ENCODE peak calls at places on chromosome 11, in nine cellular contexts. One of them, this sample, is unnamed.

GRCh38 chr11:99020324-99021225 is at the start of gene CNTN5:
- DNase-seq in CD4-positive, alpha-beta memory T cell: no peak
- DNase-seq in lower lobe of right lung: peak; percentile 53
- DNase-seq in pancreas: peak; percentile 34
- DNase-seq in sigmoid colon: no peak
- DNase-seq in GM23338: peak; percentile 73
- DNase-seq in mesenchymal stem cell: peak; percentile 45
- DNase-seq in small intestine: no peak
- DNase-seq in suprapubic skin: peak; percentile 79
- DNase-seq in this sample: peak; percentile 68

GRCh38 chr11:19447150-19447566 is 206.4 kb upstream of the E2F8 start:
- DNase-seq in CD4-positive, alpha-beta memory T cell: no peak
- DNase-seq in lower lobe of right lung: no peak
- DNase-seq in pancreas: no peak
- DNase-seq in sigmoid colon: no peak
- DNase-seq in GM23338: no peak
- DNase-seq in mesenchymal stem cell: no peak
- DNase-seq in small intestine: peak; percentile 29
- DNase-seq in suprapubic skin: no peak
- DNase-seq in this sample: no peak

GRCh38 chr11:111944139-111944538 is 7.0 kb downstream of the DIXDC1 start:
- DNase-seq in CD4-positive, alpha-beta memory T cell: no peak
- DNase-seq in lower lobe of right lung: no peak
- DNase-seq in pancreas: no peak
- DNase-seq in sigmoid colon: no peak
- DNase-seq in GM23338: peak; percentile 52
- DNase-seq in mesenchymal stem cell: peak; percentile 91
- DNase-seq in small intestine: no peak
- DNase-seq in suprapubic skin: no peak
- DNase-seq in this sample: no peak

GRCh38 chr11:826836-827145 is 928 bp upstream of the CRACR2B start:
- DNase-seq in CD4-positive, alpha-beta memory T cell: no peak
- DNase-seq in lower lobe of right lung: no peak
- DNase-seq in pancreas: no peak
- DNase-seq in sigmoid colon: no peak
- DNase-seq in GM23338: no peak
- DNase-seq in mesenchymal stem cell: no peak
- DNase-seq in small intestine: no peak
- DNase-seq in suprapubic skin: no peak
- DNase-seq in this sample: no peak

GRCh38 chr11:47765086-47765485 is 2.1 kb downstream of the FNBP4 start:
- DNase-seq in CD4-positive, alpha-beta memory T cell: no peak
- DNase-seq in lower lobe of right lung: no peak
- DNase-seq in pancreas: no peak
- DNase-seq in sigmoid colon: no peak
- DNase-seq in GM23338: no peak
- DNase-seq in mesenchymal stem cell: no peak
- DNase-seq in small intestine: no peak
- DNase-seq in suprapubic skin: no peak
- DNase-seq in this sample: no peak

GRCh38 chr11:110908401-110909106 is 196.3 kb upstream of the ARHGAP20 start:
- DNase-seq in CD4-positive, alpha-beta memory T cell: no peak
- DNase-seq in lower lobe of right lung: no peak
- DNase-seq in pancreas: no peak
- DNase-seq in sigmoid colon: no peak
- DNase-seq in GM23338: no peak
- DNase-seq in mesenchymal stem cell: peak; percentile 69
- DNase-seq in small intestine: no peak
- DNase-seq in suprapubic skin: no peak
- DNase-seq in this sample: no peak

GRCh38 chr11:102678022-102678421 is 27.5 kb downstream of the MMP27 start:
- DNase-seq in CD4-positive, alpha-beta memory T cell: no peak
- DNase-seq in lower lobe of right lung: no peak
- DNase-seq in pancreas: no peak
- DNase-seq in sigmoid colon: no peak
- DNase-seq in GM23338: no peak
- DNase-seq in mesenchymal stem cell: no peak
- DNase-seq in small intestine: no peak
- DNase-seq in suprapubic skin: no peak
- DNase-seq in this sample: no peak

GRCh38 chr11:63549411-63549810 is 12.8 kb downstream of the PLAAT4 start:
- DNase-seq in CD4-positive, alpha-beta memory T cell: no peak
- DNase-seq in lower lobe of right lung: no peak
- DNase-seq in pancreas: no peak
- DNase-seq in sigmoid colon: peak; percentile 50
- DNase-seq in GM23338: no peak
- DNase-seq in mesenchymal stem cell: no peak
- DNase-seq in small intestine: no peak
- DNase-seq in suprapubic skin: no peak
- DNase-seq in this sample: no peak

GRCh38 chr11:36165638-36166389 is 123.4 kb downstream of the COMMD9 start:
- DNase-seq in CD4-positive, alpha-beta memory T cell: no peak
- DNase-seq in lower lobe of right lung: no peak
- DNase-seq in pancreas: no peak
- DNase-seq in sigmoid colon: no peak
- DNase-seq in GM23338: no peak
- DNase-seq in mesenchymal stem cell: no peak
- DNase-seq in small intestine: no peak
- DNase-seq in suprapubic skin: no peak
- DNase-seq in this sample: no peak

GRCh38 chr11:6402061-6402470 is 11.8 kb downstream of the SMPD1 start:
- DNase-seq in CD4-positive, alpha-beta memory T cell: peak; percentile 63
- DNase-seq in lower lobe of right lung: no peak
- DNase-seq in pancreas: no peak
- DNase-seq in sigmoid colon: no peak
- DNase-seq in GM23338: no peak
- DNase-seq in mesenchymal stem cell: no peak
- DNase-seq in small intestine: no peak
- DNase-seq in suprapubic skin: no peak
- DNase-seq in this sample: no peak

GRCh38 chr11:61864814-61865775 is 26.2 kb downstream of the FADS3 start:
- DNase-seq in CD4-positive, alpha-beta memory T cell: no peak
- DNase-seq in lower lobe of right lung: no peak
- DNase-seq in pancreas: no peak
- DNase-seq in sigmoid colon: no peak
- DNase-seq in GM23338: no peak
- DNase-seq in mesenchymal stem cell: no peak
- DNase-seq in small intestine: no peak
- DNase-seq in suprapubic skin: no peak
- DNase-seq in this sample: no peak

DNA sequence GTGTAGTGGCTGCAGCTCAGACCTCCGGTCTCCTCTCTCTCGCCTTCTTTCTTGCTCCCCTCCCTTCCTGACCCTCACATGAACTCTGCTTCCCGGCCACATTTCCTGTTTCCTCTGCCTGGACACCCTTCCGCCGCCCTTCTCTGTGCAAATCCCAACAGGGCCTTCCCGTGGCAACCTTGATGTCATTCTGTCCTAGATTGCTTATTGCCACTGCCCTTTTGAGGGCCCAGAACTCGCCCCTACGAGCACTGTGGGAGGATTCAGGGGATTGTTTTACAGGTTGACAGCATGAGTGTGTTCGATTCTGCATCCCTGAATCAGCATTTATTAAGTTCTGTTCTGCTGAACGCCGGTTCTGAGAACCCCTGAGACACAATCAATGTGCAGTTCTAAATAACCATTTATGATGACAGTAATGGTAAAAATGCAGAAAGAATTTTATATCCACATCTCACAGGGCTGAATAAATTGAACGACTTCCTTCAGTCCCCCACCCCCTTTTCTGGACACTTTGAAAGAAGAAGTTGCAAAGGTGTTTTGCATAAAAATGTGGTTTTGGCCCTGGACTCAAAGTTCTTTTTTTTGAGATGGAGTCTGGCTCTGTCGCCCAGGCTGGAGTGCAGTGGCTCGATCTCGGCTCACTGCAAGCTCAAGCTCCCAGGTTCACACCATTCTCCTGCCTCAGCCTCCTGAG is 6.4 kb downstream of the BATF2 start:
- DNase-seq in CD4-positive, alpha-beta memory T cell: no peak
- DNase-seq in lower lobe of right lung: peak; percentile 58
- DNase-seq in pancreas: no peak
- DNase-seq in sigmoid colon: peak; percentile 74
- DNase-seq in GM23338: no peak
- DNase-seq in mesenchymal stem cell: peak; percentile 24
- DNase-seq in small intestine: no peak
- DNase-seq in suprapubic skin: no peak
- DNase-seq in this sample: peak; percentile 83
- H3K4me1 ChIP-seq in CD4-positive, alpha-beta memory T cell: peaks cover 16% of the 10 kb centered on the region
- H3K4me1 ChIP-seq in lower lobe of right lung: peaks cover 42% of the 10 kb centered on the region
- H3K4me1 ChIP-seq in pancreas: no peaks in the 10 kb centered on the region
- H3K4me1 ChIP-seq in sigmoid colon: peaks cover 11% of the 10 kb centered on the region
- H3K4me1 ChIP-seq in GM23338: no peaks in the 10 kb centered on the region
- H3K4me1 ChIP-seq in mesenchymal stem cell: peaks cover 2% of the 10 kb centered on the region
- H3K4me1 ChIP-seq in small intestine: no peaks in the 10 kb centered on the region
- H3K4me1 ChIP-seq in suprapubic skin: peaks cover 11% of the 10 kb centered on the region
- H3K4me1 ChIP-seq in this sample: peaks cover 2% of the 10 kb centered on the region

GRCh38 chr11:23991140-23991539 is 505.7 kb upstream of the LUZP2 start:
- DNase-seq in CD4-positive, alpha-beta memory T cell: no peak
- DNase-seq in lower lobe of right lung: no peak
- DNase-seq in pancreas: no peak
- DNase-seq in sigmoid colon: no peak
- DNase-seq in GM23338: no peak
- DNase-seq in mesenchymal stem cell: no peak
- DNase-seq in small intestine: no peak
- DNase-seq in suprapubic skin: no peak
- DNase-seq in this sample: peak; percentile 42
- H3K27ac ChIP-seq in CD4-positive, alpha-beta memory T cell: no peak overlapping the region
- H3K27ac ChIP-seq in lower lobe of right lung: no peak overlapping the region
- H3K27ac ChIP-seq in pancreas: no peak overlapping the region
- H3K27ac ChIP-seq in sigmoid colon: no peak overlapping the region
- H3K27ac ChIP-seq in GM23338: no peak overlapping the region
- H3K27ac ChIP-seq in mesenchymal stem cell: no peak overlapping the region
- H3K27ac ChIP-seq in small intestine: no peak overlapping the region
- H3K27ac ChIP-seq in suprapubic skin: no peak overlapping the region
- H3K27ac ChIP-seq in this sample: no peak overlapping the region

GRCh38 chr11:134411887-134412507 is at the start of gene B3GAT1:
- DNase-seq in CD4-positive, alpha-beta memory T cell: no peak
- DNase-seq in lower lobe of right lung: no peak
- DNase-seq in pancreas: no peak
- DNase-seq in sigmoid colon: no peak
- DNase-seq in GM23338: peak; percentile 54
- DNase-seq in mesenchymal stem cell: no peak
- DNase-seq in small intestine: no peak
- DNase-seq in suprapubic skin: no peak
- DNase-seq in this sample: no peak
- H3K27me3 ChIP-seq in CD4-positive, alpha-beta memory T cell: peaks cover 8% of the 10 kb centered on the region
- H3K27me3 ChIP-seq in lower lobe of right lung: peaks cover 76% of the 10 kb centered on the region
- H3K27me3 ChIP-seq in pancreas: no peaks in the 10 kb centered on the region
- H3K27me3 ChIP-seq in sigmoid colon: peaks cover 91% of the 10 kb centered on the region
- H3K27me3 ChIP-seq in GM23338: peaks cover 11% of the 10 kb centered on the region
- H3K27me3 ChIP-seq in mesenchymal stem cell: peaks cover 80% of the 10 kb centered on the region
- H3K27me3 ChIP-seq in small intestine: peaks cover 41% of the 10 kb centered on the region
- H3K27me3 ChIP-seq in suprapubic skin: peaks cover 91% of the 10 kb centered on the region
- H3K27me3 ChIP-seq in this sample: no peaks in the 10 kb centered on the region

GRCh38 chr11:35144811-35145210 is 5.8 kb downstream of the CD44 start:
- DNase-seq in CD4-positive, alpha-beta memory T cell: peak; percentile 58
- DNase-seq in lower lobe of right lung: no peak
- DNase-seq in pancreas: no peak
- DNase-seq in sigmoid colon: no peak
- DNase-seq in GM23338: no peak
- DNase-seq in mesenchymal stem cell: peak; percentile 43
- DNase-seq in small intestine: no peak
- DNase-seq in suprapubic skin: no peak
- DNase-seq in this sample: no peak
- H3K4me1 ChIP-seq in CD4-positive, alpha-beta memory T cell: peaks cover 78% of the 10 kb centered on the region
- H3K4me1 ChIP-seq in lower lobe of right lung: peaks cover 86% of the 10 kb centered on the region
- H3K4me1 ChIP-seq in pancreas: peaks cover 9% of the 10 kb centered on the region
- H3K4me1 ChIP-seq in sigmoid colon: peaks cover 74% of the 10 kb centered on the region
- H3K4me1 ChIP-seq in GM23338: peaks cover 11% of the 10 kb centered on the region
- H3K4me1 ChIP-seq in mesenchymal stem cell: peaks cover 27% of the 10 kb centered on the region
- H3K4me1 ChIP-seq in small intestine: peaks cover 5% of the 10 kb centered on the region
- H3K4me1 ChIP-seq in suprapubic skin: peaks cover 89% of the 10 kb centered on the region
- H3K4me1 ChIP-seq in this sample: peaks cover 6% of the 10 kb centered on the region

DNA sequence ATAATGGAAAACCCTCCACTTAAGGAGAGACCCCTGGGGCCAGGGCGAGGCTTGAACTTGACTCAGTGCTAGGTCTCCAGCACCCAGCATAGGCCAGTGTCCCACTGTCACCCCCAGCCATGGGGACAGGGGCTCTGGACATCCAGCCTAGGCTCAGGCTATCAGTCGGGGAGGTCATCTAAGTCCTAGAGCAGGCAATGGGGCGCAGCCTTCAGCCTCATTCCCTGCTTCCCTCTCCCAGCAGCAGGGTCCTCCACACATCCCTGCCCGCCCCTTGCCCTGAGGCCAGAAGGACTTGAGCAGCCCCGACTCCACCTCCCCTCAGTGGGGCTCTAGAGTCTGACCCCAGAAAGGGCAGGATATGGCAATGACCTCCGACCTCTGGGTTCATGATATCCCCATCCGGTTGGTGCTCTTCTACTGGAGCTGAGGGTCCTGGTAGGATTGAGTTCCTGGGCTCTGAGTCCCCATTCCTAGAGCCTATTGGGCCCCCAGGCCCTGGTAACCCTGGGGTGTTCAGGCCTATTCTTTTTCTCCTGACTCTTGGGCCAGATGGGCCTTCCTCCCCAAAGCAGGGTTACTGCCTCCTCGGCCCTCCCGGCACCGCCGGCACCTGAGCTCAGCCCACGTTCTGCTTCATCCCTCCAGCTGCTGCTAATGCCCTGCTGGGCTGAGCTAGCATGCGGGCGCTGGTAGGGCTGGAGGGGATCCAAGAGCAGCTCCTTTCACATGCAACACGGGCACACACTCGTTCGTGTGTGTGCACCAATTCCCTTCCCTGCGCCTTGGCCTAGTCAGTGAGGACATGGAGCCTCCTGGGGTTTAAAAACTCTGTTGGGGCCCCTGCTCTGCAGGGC is 4.4 kb downstream of the CST6 start:
- DNase-seq in CD4-positive, alpha-beta memory T cell: no peak
- DNase-seq in lower lobe of right lung: no peak
- DNase-seq in pancreas: no peak
- DNase-seq in sigmoid colon: no peak
- DNase-seq in GM23338: no peak
- DNase-seq in mesenchymal stem cell: no peak
- DNase-seq in small intestine: no peak
- DNase-seq in suprapubic skin: no peak
- DNase-seq in this sample: no peak
- H3K27ac ChIP-seq in CD4-positive, alpha-beta memory T cell: no peak overlapping the region
- H3K27ac ChIP-seq in lower lobe of right lung: no peak overlapping the region
- H3K27ac ChIP-seq in pancreas: no peak overlapping the region
- H3K27ac ChIP-seq in sigmoid colon: no peak overlapping the region
- H3K27ac ChIP-seq in GM23338: no peak overlapping the region
- H3K27ac ChIP-seq in mesenchymal stem cell: no peak overlapping the region
- H3K27ac ChIP-seq in small intestine: no peak overlapping the region
- H3K27ac ChIP-seq in suprapubic skin: no peak overlapping the region
- H3K27ac ChIP-seq in this sample: no peak overlapping the region

GRCh38 chr11:120342226-120342625 is 6.0 kb downstream of the ARHGEF12 start:
- DNase-seq in CD4-positive, alpha-beta memory T cell: no peak
- DNase-seq in lower lobe of right lung: no peak
- DNase-seq in pancreas: no peak
- DNase-seq in sigmoid colon: no peak
- DNase-seq in GM23338: no peak
- DNase-seq in mesenchymal stem cell: no peak
- DNase-seq in small intestine: no peak
- DNase-seq in suprapubic skin: no peak
- DNase-seq in this sample: no peak
- H3K27me3 ChIP-seq in CD4-positive, alpha-beta memory T cell: peaks cover 21% of the 10 kb centered on the region
- H3K27me3 ChIP-seq in lower lobe of right lung: peaks cover 3% of the 10 kb centered on the region
- H3K27me3 ChIP-seq in pancreas: no peaks in the 10 kb centered on the region
- H3K27me3 ChIP-seq in sigmoid colon: no peaks in the 10 kb centered on the region
- H3K27me3 ChIP-seq in GM23338: no peaks in the 10 kb centered on the region
- H3K27me3 ChIP-seq in mesenchymal stem cell: no peaks in the 10 kb centered on the region
- H3K27me3 ChIP-seq in small intestine: no peaks in the 10 kb centered on the region
- H3K27me3 ChIP-seq in suprapubic skin: no peaks in the 10 kb centered on the region
- H3K27me3 ChIP-seq in this sample: no peaks in the 10 kb centered on the region

GRCh38 chr11:133953999-133954398 is 2.8 kb downstream of the IGSF9B start:
- DNase-seq in CD4-positive, alpha-beta memory T cell: no peak
- DNase-seq in lower lobe of right lung: no peak
- DNase-seq in pancreas: no peak
- DNase-seq in sigmoid colon: no peak
- DNase-seq in GM23338: no peak
- DNase-seq in mesenchymal stem cell: no peak
- DNase-seq in small intestine: no peak
- DNase-seq in suprapubic skin: no peak
- DNase-seq in this sample: no peak
- H3K4me1 ChIP-seq in CD4-positive, alpha-beta memory T cell: peaks cover 43% of the 10 kb centered on the region
- H3K4me1 ChIP-seq in lower lobe of right lung: peaks cover 15% of the 10 kb centered on the region
- H3K4me1 ChIP-seq in pancreas: no peaks in the 10 kb centered on the region
- H3K4me1 ChIP-seq in sigmoid colon: peaks cover 85% of the 10 kb centered on the region
- H3K4me1 ChIP-seq in GM23338: peaks cover 64% of the 10 kb centered on the region
- H3K4me1 ChIP-seq in mesenchymal stem cell: peaks cover 22% of the 10 kb centered on the region
- H3K4me1 ChIP-seq in small intestine: no peaks in the 10 kb centered on the region
- H3K4me1 ChIP-seq in suprapubic skin: peaks cover 53% of the 10 kb centered on the region
- H3K4me1 ChIP-seq in this sample: peaks cover 7% of the 10 kb centered on the region